ENCODE peak calls at places on chromosome 11, in six cellular contexts. W, T, B, N, P and X are unnamed samples.

GRCh38 chr11:86211619-86212018 is 32.9 kb upstream of the EED start:
- DNase-seq in P (no peak), B (no peak), T (no peak), W (no peak), N (no peak), X (no peak)

GRCh38 chr11:82733444-82734119 is at the start of gene FAM181B:
- DNase-seq in W (peak; percentile 10), T (no peak), P (peak; percentile 55), B (peak; percentile 13), N (no peak), X (peak; percentile 24)

GRCh38 chr11:2685566-2686359 is 14.0 kb downstream of the KCNQ1OT1 start:
- DNase-seq in N (peak; percentile 32), B (no peak), T (no peak), W (no peak), P (no peak), X (no peak)

GRCh38 chr11:102007567-102008437 is 39.4 kb upstream of the CFAP300 start:
- DNase-seq in W (peak; percentile 18), B (peak; percentile 68), T (peak; percentile 32), N (no peak), P (no peak), X (no peak)

GRCh38 chr11:106389096-106389495 is 311.6 kb downstream of the AASDHPPT start:
- DNase-seq in P (no peak), T (no peak), N (no peak), B (peak; percentile 56), W (peak; percentile 65), X (no peak)

GRCh38 chr11:122105009-122105828 is 10.8 kb downstream of the BLID start:
- DNase-seq in B (no peak), P (no peak), T (no peak), W (no peak), N (no peak), X (no peak)

GRCh38 chr11:102553835-102554282 is 23.3 kb upstream of the MMP7 start:
- DNase-seq in W (no peak), B (no peak), N (no peak), T (no peak), P (no peak), X (no peak)

GRCh38 chr11:117175781-117176180 is 2.8 kb upstream of the SIDT2 start:
- DNase-seq in T (no peak), B (no peak), W (no peak), N (no peak), P (no peak), X (no peak)

GRCh38 chr11:113690619-113691569 is 15.2 kb downstream of the TMPRSS5 start:
- DNase-seq in T (peak; percentile 9), B (peak; percentile 50), N (no peak), P (no peak), W (no peak), X (peak; percentile 41)

GRCh38 chr11:62124186-62125113 is 639 bp downstream of the INCENP start:
- DNase-seq in W (no peak), P (no peak), N (no peak), T (no peak), B (peak; percentile 17), X (no peak)

GRCh38 chr11:134164490-134165370 is 59.0 kb downstream of the NCAPD3 start:
- DNase-seq in N (no peak), B (no peak), T (peak; percentile 11), P (no peak), W (no peak), X (no peak)

GRCh38 chr11:84021291-84021690 is 735.1 kb upstream of the CCDC90B start:
- DNase-seq in B (no peak), T (no peak), P (no peak), W (no peak), N (no peak), X (no peak)

GRCh38 chr11:16945671-16946469 is 68.3 kb downstream of the PLEKHA7 start:
- DNase-seq in T (no peak), P (no peak), W (no peak), B (peak; percentile 60), N (no peak), X (no peak)

GRCh38 chr11:8593935-8594909 is at the start of gene STK33:
- DNase-seq in N (no peak), T (no peak), P (no peak), W (no peak), B (peak; percentile 29), X (peak; percentile 87)

GRCh38 chr11:69393865-69394233 is 87.6 kb upstream of the LINC01488 start:
- DNase-seq in N (peak; percentile 25), W (no peak), P (no peak), T (no peak), B (no peak), X (no peak)

GRCh38 chr11:32821517-32821916 is 8.2 kb upstream of the PRRG4 start:
- DNase-seq in W (no peak), N (no peak), B (no peak), T (no peak), P (no peak), X (no peak)

GRCh38 chr11:119664701-119665420 is 64.1 kb downstream of the NECTIN1 start:
- DNase-seq in B (no peak), N (no peak), T (no peak), W (no peak), P (no peak), X (no peak)

DNA sequence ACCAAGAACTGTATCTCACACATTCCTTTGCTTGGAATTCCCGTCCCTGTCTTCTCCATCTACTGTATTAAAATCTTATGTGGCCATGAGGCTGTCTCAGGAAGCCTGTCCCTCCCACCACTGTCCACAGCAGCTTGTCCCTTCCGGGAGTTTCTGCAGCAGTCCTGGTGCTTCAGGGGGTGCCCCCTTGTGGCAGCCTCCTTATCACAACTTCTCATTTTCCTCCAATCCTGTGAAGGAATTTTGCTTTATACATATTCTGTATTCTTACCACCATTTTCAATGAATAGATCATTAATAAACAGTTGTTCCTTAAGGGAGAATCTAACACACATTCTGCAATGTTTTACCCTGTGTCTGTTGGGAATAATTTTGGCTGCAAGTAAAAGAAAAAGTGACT is 220.4 kb upstream of the RAG2 start:
- DNase-seq in W (no peak), N (no peak), T (no peak), B (no peak), P (no peak), X (no peak)
- TF ChIP-seq CTCF in W (peak; percentile 24), N (peak; percentile 13), T (peak; percentile 49), B (peak; percentile 8), P (no peak), X (peak; percentile 31)

GRCh38 chr11:14022251-14022650 is 59.7 kb downstream of the SPON1 start:
- DNase-seq in W (no peak), P (no peak), N (no peak), T (no peak), B (no peak), X (no peak)

GRCh38 chr11:14018441-14018840 is 55.9 kb downstream of the SPON1 start:
- DNase-seq in N (no peak), B (no peak), W (no peak), P (no peak), T (no peak), X (no peak)

GRCh38 chr11:14021738-14022137 is 59.2 kb downstream of the SPON1 start:
- DNase-seq in T (no peak), B (no peak), P (no peak), W (no peak), N (no peak), X (no peak)

GRCh38 chr11:14026961-14027360 is 64.4 kb downstream of the SPON1 start:
- DNase-seq in T (no peak), W (no peak), B (no peak), N (no peak), P (no peak), X (no peak)

GRCh38 chr11:14022821-14023220 is 60.3 kb downstream of the SPON1 start:
- DNase-seq in T (no peak), N (no peak), W (no peak), B (no peak), P (no peak), X (no peak)
- TF ChIP-seq CTCF in T (no peak), N (no peak), W (no peak), B (no peak), P (no peak), X (no peak)

DNA sequence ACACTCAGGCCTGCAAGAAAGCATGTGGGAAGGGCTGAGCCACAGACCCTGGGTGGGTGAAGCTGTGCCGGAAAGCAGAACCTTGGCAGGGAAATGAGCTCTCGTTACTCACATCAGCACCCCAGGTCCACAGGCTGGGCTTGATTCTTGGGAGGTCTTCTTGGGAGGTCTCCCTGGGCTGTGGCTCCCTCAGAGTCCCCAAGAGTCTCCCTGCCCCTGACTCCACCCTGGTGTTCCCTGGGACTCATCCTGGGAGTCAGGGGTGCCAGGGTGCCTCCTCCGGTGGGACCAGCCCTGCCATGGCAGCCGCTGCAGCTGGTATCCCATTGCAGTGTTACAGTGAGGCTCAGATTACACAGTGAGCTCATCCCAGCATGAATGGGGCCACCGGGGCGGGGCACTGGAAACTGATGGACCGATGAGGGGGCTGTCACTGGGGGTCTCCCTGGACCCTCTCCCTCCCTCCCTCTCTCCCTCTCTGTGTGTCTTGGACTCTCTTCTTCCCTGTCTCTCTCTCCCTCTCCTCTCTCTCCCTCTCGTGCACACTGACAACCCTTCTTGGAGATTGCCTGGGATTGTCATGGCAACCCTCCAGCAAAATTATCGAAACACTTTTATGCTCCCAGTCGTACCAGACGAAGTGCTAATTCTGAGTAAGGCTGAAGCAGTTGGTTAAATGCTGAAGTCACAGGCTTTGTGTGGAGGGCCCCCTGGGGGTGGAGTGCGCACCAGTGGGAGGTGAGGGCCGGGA is 8.7 kb upstream of the C11orf96 start:
- DNase-seq in W (no peak), N (no peak), T (no peak), B (peak; percentile 63), P (no peak), X (no peak)
- TF ChIP-seq CTCF in W (no peak), N (no peak), T (no peak), B (peak; percentile 20), P (no peak), X (no peak)

GRCh38 chr11:67384851-67385366 is 6.9 kb upstream of the RAD9A start:
- DNase-seq in N (no peak), B (peak; percentile 54), W (no peak), P (no peak), T (no peak), X (no peak)

GRCh38 chr11:67378544-67378943 is 5.1 kb upstream of the CLCF1 start:
- DNase-seq in N (peak; percentile 39), P (no peak), T (no peak), W (no peak), B (no peak), X (no peak)

GRCh38 chr11:67382481-67383136 is 9.2 kb upstream of the RAD9A start:
- DNase-seq in T (no peak), W (no peak), P (peak; percentile 90), B (peak; percentile 85), N (peak; percentile 78), X (no peak)

GRCh38 chr11:67379061-67380058 is 6.0 kb upstream of the CLCF1 start:
- DNase-seq in P (no peak), N (peak; percentile 41), B (no peak), W (no peak), T (no peak), X (no peak)

DNA sequence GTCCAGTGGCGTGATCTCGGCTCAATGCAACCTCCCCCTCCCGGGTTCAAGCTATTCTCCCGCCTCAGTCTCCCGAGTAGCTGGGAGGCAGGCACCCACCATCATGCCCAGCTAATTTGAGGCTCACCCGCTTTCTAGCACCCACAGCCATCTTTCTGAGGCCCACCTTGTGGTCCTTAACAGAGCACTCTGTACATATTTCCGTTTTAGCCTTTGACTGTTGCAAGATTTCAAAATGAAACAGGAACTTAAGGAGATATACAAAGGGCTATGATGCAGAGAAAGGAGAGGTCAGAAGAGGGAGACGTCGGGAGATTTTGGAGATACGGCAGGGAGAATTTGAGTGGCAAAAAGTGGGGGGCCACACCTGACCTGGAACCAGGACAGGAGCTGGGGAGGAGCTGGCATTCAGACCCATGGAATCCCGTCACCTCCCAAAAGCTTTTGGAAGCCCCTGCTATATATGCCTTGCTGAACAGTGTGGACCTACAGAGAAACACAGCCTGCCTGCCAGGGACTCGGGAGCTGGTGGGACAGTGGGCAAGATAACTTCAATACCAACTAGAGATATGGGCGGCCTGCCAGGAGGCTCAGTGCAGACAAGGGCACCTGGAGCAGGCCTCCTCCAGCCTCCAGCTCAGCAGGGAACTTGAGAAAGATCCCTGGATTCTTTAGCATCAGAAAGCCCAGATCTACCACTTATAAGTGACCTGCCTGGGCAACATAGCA is 8.0 kb upstream of the CLCF1 start:
- DNase-seq in B (no peak), P (no peak), N (peak; percentile 36), W (no peak), T (no peak), X (no peak)
- TF ChIP-seq CTCF in B (no peak), P (no peak), N (peak; percentile 27), W (no peak), T (no peak), X (no peak)